ENCODE peak calls at places on chromosome 16, in six cellular contexts. B is stomach, U is transverse colon, N is H1, V is sigmoid colon, M is endothelial cell of umbilical vein. F is an unnamed sample.

GRCh38 chr16:50591800-50592771 is 43.9 kb downstream of the NKD1 start:
- DNase-seq in B (peak; percentile 37), U (peak; percentile 30), N (no peak), V (peak; percentile 92), M (no peak), F (peak; percentile 86)

GRCh38 chr16:67223992-67224391 is 2.9 kb upstream of the TMEM208 start:
- DNase-seq in B (no peak), U (no peak), N (no peak), V (no peak), M (no peak), F (no peak)

GRCh38 chr16:82010649-82011048 is 621 bp downstream of the SDR42E1 start:
- DNase-seq in B (no peak), U (no peak), N (no peak), V (no peak), M (no peak), F (no peak)

GRCh38 chr16:26569793-26570192 is 496.9 kb upstream of the C16orf82 start:
- DNase-seq in B (no peak), U (no peak), N (no peak), V (no peak), M (no peak), F (no peak)

GRCh38 chr16:47503936-47504335 is 42.8 kb downstream of the PHKB start:
- DNase-seq in B (no peak), U (no peak), N (no peak), V (no peak), M (peak; percentile 16), F (no peak)

GRCh38 chr16:83409347-83409746 is 398.4 kb upstream of the HSBP1 start:
- DNase-seq in B (no peak), U (no peak), N (no peak), V (no peak), M (no peak), F (no peak)

GRCh38 chr16:27385398-27385797 is 16.6 kb upstream of the IL21R start:
- DNase-seq in B (no peak), U (no peak), N (no peak), V (no peak), M (no peak), F (no peak)

GRCh38 chr16:21194771-21195301 is 16.5 kb downstream of the ZP2 start:
- DNase-seq in B (no peak), U (no peak), N (no peak), V (no peak), M (no peak), F (no peak)

GRCh38 chr16:84361546-84361945 is 6.8 kb upstream of the ATP2C2 start:
- DNase-seq in B (no peak), U (no peak), N (no peak), V (no peak), M (no peak), F (no peak)

GRCh38 chr16:74730049-74730683 is 29.5 kb upstream of the MLKL start:
- DNase-seq in B (peak; percentile 87), U (peak; percentile 73), N (no peak), V (no peak), M (no peak), F (peak; percentile 81)

GRCh38 chr16:66853261-66854139 is 9.3 kb downstream of the CA7 start:
- DNase-seq in B (no peak), U (no peak), N (no peak), V (no peak), M (no peak), F (no peak)

GRCh38 chr16:57725077-57725953 is 10.3 kb upstream of the KATNB1 start:
- DNase-seq in B (no peak), U (no peak), N (no peak), V (no peak), M (no peak), F (no peak)

GRCh38 chr16:86029131-86029741 is 130.3 kb downstream of the IRF8 start:
- DNase-seq in B (peak; percentile 49), U (peak; percentile 36), N (no peak), V (peak; percentile 70), M (no peak), F (peak; percentile 24)
- TF ChIP-seq POLR2AphosphoS5 in B (peak; percentile 8), U (no peak), N (no peak), V (peak; percentile 54), M (no peak), F (no peak)

GRCh38 chr16:2992383-2993081 is 12.3 kb upstream of the PKMYT1 start:
- DNase-seq in B (no peak), U (no peak), N (no peak), V (no peak), M (no peak), F (peak; percentile 51)
- H3K27me3 ChIP-seq in B (peaks cover 62% of the 10 kb centered on the region), U (peaks cover 5% of the 10 kb centered on the region), N (no peaks in the 10 kb centered on the region), V (peaks cover 33% of the 10 kb centered on the region), M (peaks cover 5% of the 10 kb centered on the region), F (no peaks in the 10 kb centered on the region)

DNA sequence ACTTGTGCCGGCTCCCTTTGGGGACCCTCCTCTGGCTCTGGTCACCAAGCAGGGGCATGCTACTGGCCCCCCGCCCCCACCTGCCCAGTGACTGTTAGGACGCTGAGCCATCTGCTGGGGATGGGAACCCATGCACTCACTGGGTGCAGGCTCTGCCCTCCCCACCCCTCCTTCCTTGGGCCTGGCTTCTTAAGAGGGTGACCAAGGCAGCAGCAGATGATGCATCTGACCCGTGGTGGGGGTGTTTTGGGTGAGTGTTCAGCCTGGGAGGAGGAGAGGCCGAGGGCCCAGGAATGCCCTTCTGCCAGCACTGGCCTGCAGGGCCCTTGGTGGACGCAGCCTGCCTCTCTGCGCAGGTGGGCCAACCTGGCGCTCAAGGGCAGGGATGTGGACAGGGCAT is 19.2 kb upstream of the MTSS2 start:
- DNase-seq in B (no peak), U (no peak), N (no peak), V (no peak), M (no peak), F (no peak)
- TF ChIP-seq POLR2AphosphoS5 in B (no peak), U (no peak), N (no peak), V (no peak), M (no peak), F (no peak)

DNA sequence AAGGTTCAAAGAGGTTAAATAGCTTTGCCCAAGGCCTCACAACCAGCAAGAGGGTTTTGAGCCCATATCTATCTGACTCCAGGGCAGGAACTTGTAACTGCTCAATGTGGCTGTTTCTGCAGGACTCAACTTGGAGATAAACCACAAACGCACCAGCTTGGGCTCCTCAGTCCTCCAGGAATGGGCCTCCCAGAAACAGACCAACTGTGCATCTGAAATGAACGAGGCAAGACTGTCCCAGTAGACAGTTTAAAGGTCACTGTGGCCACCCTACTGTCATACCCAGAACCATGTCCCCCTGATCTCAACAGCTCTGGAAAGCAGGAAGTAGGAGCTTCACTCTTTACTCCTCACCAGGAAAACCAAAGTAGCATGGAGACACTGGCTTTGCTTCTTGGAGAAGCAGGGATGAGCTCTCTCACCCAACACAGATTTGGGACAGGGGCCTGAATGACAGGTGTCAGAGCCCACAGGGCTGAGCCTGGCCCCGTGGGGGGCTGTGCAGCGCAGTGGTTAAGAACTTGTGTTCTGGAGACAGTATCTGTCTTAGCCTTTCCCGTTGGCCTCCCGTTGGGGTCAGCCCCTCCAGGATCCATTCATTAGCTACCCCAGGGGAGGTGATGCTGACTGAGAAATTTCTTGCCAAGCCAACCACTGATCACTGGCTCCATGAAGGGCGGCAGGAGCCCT is 2.3 kb upstream of the CALB2 start:
- DNase-seq in B (no peak), U (no peak), N (no peak), V (no peak), M (no peak), F (no peak)
- H3K27me3 ChIP-seq in B (peaks cover 67% of the 10 kb centered on the region), U (peaks cover 32% of the 10 kb centered on the region), N (no peaks in the 10 kb centered on the region), V (peaks cover 32% of the 10 kb centered on the region), M (no peaks in the 10 kb centered on the region), F (peaks cover 8% of the 10 kb centered on the region)

GRCh38 chr16:70744366-70744765 is 56.6 kb downstream of the VAC14 start:
- DNase-seq in B (no peak), U (no peak), N (no peak), V (no peak), M (no peak), F (no peak)

GRCh38 chr16:70747703-70748631 is 53.0 kb downstream of the VAC14 start:
- DNase-seq in B (no peak), U (no peak), N (no peak), V (no peak), M (no peak), F (no peak)

GRCh38 chr16:70745536-70746025 is 55.4 kb downstream of the VAC14 start:
- DNase-seq in B (no peak), U (no peak), N (no peak), V (no peak), M (no peak), F (no peak)

GRCh38 chr16:70746708-70747424 is 54.1 kb downstream of the VAC14 start:
- DNase-seq in B (peak; percentile 85), U (peak; percentile 82), N (no peak), V (peak; percentile 92), M (peak; percentile 73), F (peak; percentile 75)

DNA sequence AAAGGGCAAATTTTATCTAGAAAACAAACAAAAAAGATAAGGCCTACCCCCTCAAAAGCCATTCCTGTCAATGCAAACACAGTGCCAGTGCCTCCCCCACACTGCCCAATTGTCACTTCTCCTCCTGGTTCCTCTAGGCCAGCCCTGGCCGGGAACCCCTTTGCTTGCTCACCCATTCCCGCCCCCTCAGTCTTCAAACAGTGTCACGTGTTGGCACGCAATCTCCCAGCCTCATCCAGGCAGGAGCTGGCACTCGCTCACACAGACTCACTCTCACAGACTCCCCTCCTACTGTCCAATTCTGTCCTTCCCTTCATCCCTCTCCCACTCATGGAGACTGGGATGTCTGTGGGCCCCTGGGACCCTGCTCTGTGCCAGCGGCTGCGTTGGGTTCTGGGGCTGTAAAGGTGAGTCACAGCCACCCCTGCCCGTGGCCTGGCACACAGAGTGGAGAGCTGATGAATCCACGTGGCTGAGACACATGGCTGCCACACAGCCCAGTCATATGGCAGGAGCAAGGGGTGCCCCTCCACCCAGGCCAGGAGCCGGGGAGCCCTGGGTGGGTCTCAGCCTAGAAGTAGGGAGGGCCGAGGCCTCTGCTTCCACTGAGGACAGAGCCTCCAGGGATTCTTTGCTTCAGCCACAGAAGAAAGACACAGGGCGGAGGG is 54.8 kb downstream of the VAC14 start:
- DNase-seq in B (peak; percentile 69), U (peak; percentile 67), N (no peak), V (peak; percentile 94), M (peak; percentile 36), F (peak; percentile 80)
- TF ChIP-seq POLR2AphosphoS5 in B (peak; percentile 73), U (no peak), N (no peak), V (peak; percentile 63), M (no peak), F (peak; percentile 5)

GRCh38 chr16:49349446-49350168 is 24.0 kb upstream of the C16orf78 start:
- DNase-seq in B (no peak), U (no peak), N (no peak), V (no peak), M (no peak), F (no peak)
- H3K27me3 ChIP-seq in B (peaks cover 57% of the 10 kb centered on the region), U (peaks cover 19% of the 10 kb centered on the region), N (no peaks in the 10 kb centered on the region), V (peaks cover 16% of the 10 kb centered on the region), M (no peaks in the 10 kb centered on the region), F (no peaks in the 10 kb centered on the region)

GRCh38 chr16:1150511-1150982 is 2.4 kb upstream of the CACNA1H start:
- DNase-seq in B (no peak), U (no peak), N (peak; percentile 74), V (no peak), M (no peak), F (no peak)
- TF ChIP-seq POLR2AphosphoS5 in B (no peak), U (no peak), N (no peak), V (no peak), M (no peak), F (no peak)

DNA sequence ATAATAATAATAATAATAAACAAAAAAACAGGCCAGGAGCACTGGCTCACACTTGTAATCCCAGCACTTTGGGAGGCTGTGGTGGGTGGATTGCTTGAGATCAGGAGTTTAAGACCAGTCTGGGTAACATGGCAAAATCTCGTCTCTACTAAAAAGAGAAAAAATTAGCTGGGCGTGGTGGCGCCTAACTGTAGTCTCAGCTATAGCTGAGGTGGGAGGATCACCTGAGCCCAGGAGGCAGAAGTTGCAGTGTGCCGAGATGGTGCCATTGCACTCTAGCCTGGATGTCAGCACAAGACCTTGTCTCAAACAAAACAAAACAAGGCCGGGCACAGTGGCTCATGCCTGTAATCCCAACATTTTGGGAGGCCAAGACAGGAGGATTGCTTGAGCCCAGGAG is 18.7 kb upstream of the ATP6V0C start:
- DNase-seq in B (no peak), U (no peak), N (no peak), V (no peak), M (no peak), F (no peak)
- H3K27me3 ChIP-seq in B (no peaks in the 10 kb centered on the region), U (no peaks in the 10 kb centered on the region), N (no peaks in the 10 kb centered on the region), V (no peaks in the 10 kb centered on the region), M (no peaks in the 10 kb centered on the region), F (no peaks in the 10 kb centered on the region)